ENCODE peak calls at places on chromosomes 1 and 21, in eight cellular contexts. One of them, this sample, is unnamed.
A peak's percentile ranks its signal among the peaks of the same experiment; 100 is the strongest.

GRCh38 chr1:15357808-15358207 is 51.9 kb upstream of the EFHD2 start:
- DNase-seq in T-helper 9 cell: no peak
- DNase-seq in mucosa of gallbladder: no peak
- DNase-seq in activated CD4-positive, alpha-beta T cell treated with anti-CD3 and anti-CD28 coated beads, Interleukin-2, amount 50 U/mL, for 1 hour: no peak
- DNase-seq in psoas muscle: no peak
- DNase-seq in GDM1: no peak
- DNase-seq in endothelial cell: no peak
- DNase-seq in activated CD8-positive, alpha-beta T cell treated with anti-CD3 and anti-CD28 coated beads, Interleukin-2, amount 10 ng/mL, durations not matched to agents 7 days and 5 days: no peak
- DNase-seq in this sample: no peak

GRCh38 chr1:224189561-224189960 is 6.5 kb downstream of the DEGS1 start:
- DNase-seq in T-helper 9 cell: no peak
- DNase-seq in mucosa of gallbladder: no peak
- DNase-seq in activated CD4-positive, alpha-beta T cell treated with anti-CD3 and anti-CD28 coated beads, Interleukin-2, amount 50 U/mL, for 1 hour: no peak
- DNase-seq in psoas muscle: no peak
- DNase-seq in GDM1: no peak
- DNase-seq in endothelial cell: no peak
- DNase-seq in activated CD8-positive, alpha-beta T cell treated with anti-CD3 and anti-CD28 coated beads, Interleukin-2, amount 10 ng/mL, durations not matched to agents 7 days and 5 days: no peak
- DNase-seq in this sample: no peak

GRCh38 chr1:222588135-222588534 is 1.6 kb downstream of the TAF1A start:
- DNase-seq in T-helper 9 cell: no peak
- DNase-seq in mucosa of gallbladder: no peak
- DNase-seq in activated CD4-positive, alpha-beta T cell treated with anti-CD3 and anti-CD28 coated beads, Interleukin-2, amount 50 U/mL, for 1 hour: no peak
- DNase-seq in psoas muscle: no peak
- DNase-seq in GDM1: no peak
- DNase-seq in endothelial cell: no peak
- DNase-seq in activated CD8-positive, alpha-beta T cell treated with anti-CD3 and anti-CD28 coated beads, Interleukin-2, amount 10 ng/mL, durations not matched to agents 7 days and 5 days: no peak
- DNase-seq in this sample: no peak

GRCh38 chr21:26115899-26116298 is 54.7 kb downstream of the APP start:
- DNase-seq in T-helper 9 cell: no peak
- DNase-seq in mucosa of gallbladder: no peak
- DNase-seq in activated CD4-positive, alpha-beta T cell treated with anti-CD3 and anti-CD28 coated beads, Interleukin-2, amount 50 U/mL, for 1 hour: no peak
- DNase-seq in psoas muscle: no peak
- DNase-seq in GDM1: no peak
- DNase-seq in endothelial cell: no peak
- DNase-seq in activated CD8-positive, alpha-beta T cell treated with anti-CD3 and anti-CD28 coated beads, Interleukin-2, amount 10 ng/mL, durations not matched to agents 7 days and 5 days: no peak
- DNase-seq in this sample: no peak

GRCh38 chr1:53237638-53238037 is 680 bp downstream of the MAGOH start:
- DNase-seq in T-helper 9 cell: no peak
- DNase-seq in mucosa of gallbladder: no peak
- DNase-seq in activated CD4-positive, alpha-beta T cell treated with anti-CD3 and anti-CD28 coated beads, Interleukin-2, amount 50 U/mL, for 1 hour: no peak
- DNase-seq in psoas muscle: no peak
- DNase-seq in GDM1: no peak
- DNase-seq in endothelial cell: no peak
- DNase-seq in activated CD8-positive, alpha-beta T cell treated with anti-CD3 and anti-CD28 coated beads, Interleukin-2, amount 10 ng/mL, durations not matched to agents 7 days and 5 days: no peak
- DNase-seq in this sample: no peak

GRCh38 chr1:224632921-224633321 is 16.8 kb downstream of the CNIH3 start:
- DNase-seq in T-helper 9 cell: no peak
- DNase-seq in mucosa of gallbladder: no peak
- DNase-seq in activated CD4-positive, alpha-beta T cell treated with anti-CD3 and anti-CD28 coated beads, Interleukin-2, amount 50 U/mL, for 1 hour: no peak
- DNase-seq in psoas muscle: no peak
- DNase-seq in GDM1: no peak
- DNase-seq in endothelial cell: no peak
- DNase-seq in activated CD8-positive, alpha-beta T cell treated with anti-CD3 and anti-CD28 coated beads, Interleukin-2, amount 10 ng/mL, durations not matched to agents 7 days and 5 days: no peak
- DNase-seq in this sample: peak; percentile 29

GRCh38 chr1:36136535-36136934 is 11.5 kb upstream of the COL8A2 start:
- DNase-seq in T-helper 9 cell: no peak
- DNase-seq in mucosa of gallbladder: no peak
- DNase-seq in activated CD4-positive, alpha-beta T cell treated with anti-CD3 and anti-CD28 coated beads, Interleukin-2, amount 50 U/mL, for 1 hour: no peak
- DNase-seq in psoas muscle: no peak
- DNase-seq in GDM1: no peak
- DNase-seq in endothelial cell: no peak
- DNase-seq in activated CD8-positive, alpha-beta T cell treated with anti-CD3 and anti-CD28 coated beads, Interleukin-2, amount 10 ng/mL, durations not matched to agents 7 days and 5 days: no peak
- DNase-seq in this sample: no peak

GRCh38 chr21:42534361-42534900 is 20.8 kb downstream of the SLC37A1 start:
- DNase-seq in T-helper 9 cell: no peak
- DNase-seq in mucosa of gallbladder: no peak
- DNase-seq in activated CD4-positive, alpha-beta T cell treated with anti-CD3 and anti-CD28 coated beads, Interleukin-2, amount 50 U/mL, for 1 hour: no peak
- DNase-seq in psoas muscle: peak; percentile 72
- DNase-seq in GDM1: no peak
- DNase-seq in endothelial cell: no peak
- DNase-seq in activated CD8-positive, alpha-beta T cell treated with anti-CD3 and anti-CD28 coated beads, Interleukin-2, amount 10 ng/mL, durations not matched to agents 7 days and 5 days: no peak
- DNase-seq in this sample: no peak

GRCh38 chr1:85244271-85245053 is 15.0 kb downstream of the C1orf52 start:
- DNase-seq in T-helper 9 cell: no peak
- DNase-seq in mucosa of gallbladder: no peak
- DNase-seq in activated CD4-positive, alpha-beta T cell treated with anti-CD3 and anti-CD28 coated beads, Interleukin-2, amount 50 U/mL, for 1 hour: no peak
- DNase-seq in psoas muscle: no peak
- DNase-seq in GDM1: no peak
- DNase-seq in endothelial cell: no peak
- DNase-seq in activated CD8-positive, alpha-beta T cell treated with anti-CD3 and anti-CD28 coated beads, Interleukin-2, amount 10 ng/mL, durations not matched to agents 7 days and 5 days: no peak
- DNase-seq in this sample: no peak

GRCh38 chr1:119276558-119276957 is 92.0 kb upstream of the HAO2 start:
- DNase-seq in T-helper 9 cell: no peak
- DNase-seq in mucosa of gallbladder: no peak
- DNase-seq in activated CD4-positive, alpha-beta T cell treated with anti-CD3 and anti-CD28 coated beads, Interleukin-2, amount 50 U/mL, for 1 hour: no peak
- DNase-seq in psoas muscle: no peak
- DNase-seq in GDM1: no peak
- DNase-seq in endothelial cell: no peak
- DNase-seq in activated CD8-positive, alpha-beta T cell treated with anti-CD3 and anti-CD28 coated beads, Interleukin-2, amount 10 ng/mL, durations not matched to agents 7 days and 5 days: no peak
- DNase-seq in this sample: no peak

GRCh38 chr1:101332622-101333021 is 95.8 kb downstream of the S1PR1 start:
- DNase-seq in T-helper 9 cell: no peak
- DNase-seq in mucosa of gallbladder: no peak
- DNase-seq in activated CD4-positive, alpha-beta T cell treated with anti-CD3 and anti-CD28 coated beads, Interleukin-2, amount 50 U/mL, for 1 hour: no peak
- DNase-seq in psoas muscle: no peak
- DNase-seq in GDM1: no peak
- DNase-seq in endothelial cell: no peak
- DNase-seq in activated CD8-positive, alpha-beta T cell treated with anti-CD3 and anti-CD28 coated beads, Interleukin-2, amount 10 ng/mL, durations not matched to agents 7 days and 5 days: no peak
- DNase-seq in this sample: no peak

GRCh38 chr21:38322551-38322950 is 65.8 kb downstream of the KCNJ15 start:
- DNase-seq in T-helper 9 cell: no peak
- DNase-seq in mucosa of gallbladder: no peak
- DNase-seq in activated CD4-positive, alpha-beta T cell treated with anti-CD3 and anti-CD28 coated beads, Interleukin-2, amount 50 U/mL, for 1 hour: no peak
- DNase-seq in psoas muscle: no peak
- DNase-seq in GDM1: no peak
- DNase-seq in endothelial cell: no peak
- DNase-seq in activated CD8-positive, alpha-beta T cell treated with anti-CD3 and anti-CD28 coated beads, Interleukin-2, amount 10 ng/mL, durations not matched to agents 7 days and 5 days: no peak
- DNase-seq in this sample: no peak

GRCh38 chr21:45528028-45528705 is 14.1 kb downstream of the SLC19A1 start:
- DNase-seq in T-helper 9 cell: no peak
- DNase-seq in mucosa of gallbladder: no peak
- DNase-seq in activated CD4-positive, alpha-beta T cell treated with anti-CD3 and anti-CD28 coated beads, Interleukin-2, amount 50 U/mL, for 1 hour: no peak
- DNase-seq in psoas muscle: peak; percentile 19
- DNase-seq in GDM1: no peak
- DNase-seq in endothelial cell: no peak
- DNase-seq in activated CD8-positive, alpha-beta T cell treated with anti-CD3 and anti-CD28 coated beads, Interleukin-2, amount 10 ng/mL, durations not matched to agents 7 days and 5 days: no peak
- DNase-seq in this sample: no peak

GRCh38 chr1:216119600-216119999 is 303.6 kb downstream of the USH2A start:
- DNase-seq in T-helper 9 cell: no peak
- DNase-seq in mucosa of gallbladder: no peak
- DNase-seq in activated CD4-positive, alpha-beta T cell treated with anti-CD3 and anti-CD28 coated beads, Interleukin-2, amount 50 U/mL, for 1 hour: no peak
- DNase-seq in psoas muscle: no peak
- DNase-seq in GDM1: no peak
- DNase-seq in endothelial cell: no peak
- DNase-seq in activated CD8-positive, alpha-beta T cell treated with anti-CD3 and anti-CD28 coated beads, Interleukin-2, amount 10 ng/mL, durations not matched to agents 7 days and 5 days: no peak
- DNase-seq in this sample: no peak

GRCh38 chr1:110336300-110337039 is 2.7 kb upstream of the RBM15 start:
- DNase-seq in T-helper 9 cell: no peak
- DNase-seq in mucosa of gallbladder: no peak
- DNase-seq in activated CD4-positive, alpha-beta T cell treated with anti-CD3 and anti-CD28 coated beads, Interleukin-2, amount 50 U/mL, for 1 hour: no peak
- DNase-seq in psoas muscle: no peak
- DNase-seq in GDM1: no peak
- DNase-seq in endothelial cell: no peak
- DNase-seq in activated CD8-positive, alpha-beta T cell treated with anti-CD3 and anti-CD28 coated beads, Interleukin-2, amount 10 ng/mL, durations not matched to agents 7 days and 5 days: no peak
- DNase-seq in this sample: no peak

GRCh38 chr1:67355745-67356424 is 48.2 kb downstream of the IL12RB2 start:
- DNase-seq in T-helper 9 cell: no peak
- DNase-seq in mucosa of gallbladder: no peak
- DNase-seq in activated CD4-positive, alpha-beta T cell treated with anti-CD3 and anti-CD28 coated beads, Interleukin-2, amount 50 U/mL, for 1 hour: no peak
- DNase-seq in psoas muscle: no peak
- DNase-seq in GDM1: no peak
- DNase-seq in endothelial cell: no peak
- DNase-seq in activated CD8-positive, alpha-beta T cell treated with anti-CD3 and anti-CD28 coated beads, Interleukin-2, amount 10 ng/mL, durations not matched to agents 7 days and 5 days: no peak
- DNase-seq in this sample: no peak